ENCODE peak calls at places on chromosomes 12 and 14, in ten cellular contexts. K is NCI-H1436; X is COLO829; D is cardiac muscle cell; E is sciatic nerve; U is Caki2; I is AG09319; P is GOT3; F is activated T-cell treated with anti-CD3 and anti-CD28 coated beads, Interleukin-2, amount 50 U/mL, for 4 hours; Y is GM12865. H is an unnamed sample.

GRCh38 chr12:42633594-42633993 is 44.0 kb upstream of the PRICKLE1 start:
- DNase-seq in K (no peak), X (no peak), D (no peak), E (no peak), U (no peak), I (no peak), P (no peak), F (no peak), Y (no peak), H (no peak)

GRCh38 chr12:132524405-132524804 is 34.5 kb downstream of the FBRSL1 start:
- DNase-seq in K (no peak), X (no peak), D (no peak), E (no peak), U (peak; percentile 95), I (no peak), P (no peak), F (no peak), Y (peak; percentile 16), H (no peak)

GRCh38 chr12:113779774-113780173 is 186.4 kb downstream of the RBM19 start:
- DNase-seq in K (no peak), X (no peak), D (no peak), E (no peak), U (no peak), I (no peak), P (no peak), F (no peak), Y (no peak), H (no peak)

GRCh38 chr14:88831285-88831684 is 6.8 kb downstream of the TTC8 start:
- DNase-seq in K (no peak), X (no peak), D (no peak), E (no peak), U (no peak), I (no peak), P (peak; percentile 1), F (no peak), Y (no peak), H (no peak)

GRCh38 chr12:879641-880040 is 69.9 kb downstream of the RAD52 start:
- DNase-seq in K (no peak), X (no peak), D (no peak), E (no peak), U (no peak), I (no peak), P (no peak), F (no peak), Y (no peak), H (no peak)

GRCh38 chr14:47300801-47301200 is 374.6 kb downstream of the MDGA2 start:
- DNase-seq in K (no peak), X (no peak), D (no peak), E (no peak), U (peak; percentile 21), I (no peak), P (no peak), F (no peak), Y (no peak), H (no peak)

GRCh38 chr12:30823140-30823669 is 68.5 kb upstream of the CAPRIN2 start:
- DNase-seq in K (no peak), X (no peak), D (peak; percentile 9), E (peak; percentile 71), U (no peak), I (no peak), P (no peak), F (peak; percentile 28), Y (peak; percentile 13), H (peak; percentile 64)

GRCh38 chr14:75489480-75489837 is 32.8 kb upstream of the BATF start:
- DNase-seq in K (no peak), X (no peak), D (no peak), E (no peak), U (no peak), I (no peak), P (no peak), F (no peak), Y (no peak), H (no peak)

GRCh38 chr12:127559349-127560040 is 707.5 kb upstream of the TMEM132C start:
- DNase-seq in K (peak; percentile 92), X (peak; percentile 54), D (peak; percentile 8), E (no peak), U (peak; percentile 61), I (peak; percentile 91), P (peak; percentile 43), F (no peak), Y (peak; percentile 91), H (peak; percentile 4)

GRCh38 chr14:22836301-22837058 is at the start of gene MMP14:
- DNase-seq in K (no peak), X (peak; percentile 75), D (no peak), E (peak; percentile 90), U (no peak), I (peak; percentile 86), P (no peak), F (no peak), Y (no peak), H (peak; percentile 56)